ENCODE peak calls at places on chromosomes 3 and 15, in ten cellular contexts. F, J, P, C, V, H, R, W, Q and I are unnamed samples. For H3K4me1, the result is how much of the 10 kb centered on the place peaks cover.

GRCh38 chr3:43378066-43378935 is 92.0 kb downstream of the SNRK start:
- DNase-seq in W (peak), J (peak), C (peak), V (no peak), R (peak), F (peak), P (peak), H (no peak), Q (peak), I (peak)

GRCh38 chr15:71055461-71055860 is 59.8 kb upstream of the THSD4 start:
- DNase-seq in H (no peak), V (no peak), J (no peak), C (peak), P (no peak), R (no peak), W (no peak), F (no peak), Q (peak), I (no peak)

GRCh38 chr15:57734860-57735259 is 28.3 kb downstream of the POLR2M start:
- DNase-seq in F (no peak), J (no peak), W (no peak), V (no peak), P (no peak), C (no peak), H (no peak), Q (no peak), R (no peak), I (no peak)

GRCh38 chr15:67897646-67898045 is 57.8 kb upstream of the RNU6-1 start:
- DNase-seq in H (no peak), R (no peak), Q (no peak), V (no peak), F (no peak), P (no peak), C (no peak), J (no peak), W (no peak), I (no peak)

GRCh38 chr3:99768808-99769501 is 48.7 kb upstream of the CMSS1 start:
- DNase-seq in V (no peak), C (no peak), P (no peak), Q (no peak), J (no peak), W (no peak), R (no peak), H (no peak), F (no peak), I (no peak)

GRCh38 chr3:53834429-53835095 is 11.7 kb downstream of the CHDH start:
- DNase-seq in Q (no peak), H (no peak), V (no peak), R (no peak), W (no peak), F (no peak), C (no peak), P (no peak), J (no peak), I (no peak)

GRCh38 chr3:152969557-152970300 is 134.8 kb downstream of the P2RY1 start:
- DNase-seq in J (no peak), P (no peak), R (no peak), F (no peak), V (no peak), W (no peak), H (no peak), C (no peak), Q (no peak), I (no peak)

GRCh38 chr3:171058058-171058457 is 31.5 kb upstream of the SLC2A2 start:
- DNase-seq in Q (peak), W (no peak), R (no peak), H (no peak), J (no peak), V (no peak), C (no peak), P (no peak), F (no peak), I (no peak)

GRCh38 chr3:177589921-177590336 is 392.6 kb upstream of the TBL1XR1 start:
- DNase-seq in R (no peak), H (peak), J (peak), W (no peak), C (peak), P (no peak), Q (peak), V (no peak), F (no peak), I (no peak)

GRCh38 chr15:65532738-65533051 is 2.4 kb downstream of the HACD3 start:
- DNase-seq in J (no peak), V (no peak), Q (peak), W (no peak), H (no peak), F (no peak), P (no peak), C (no peak), R (no peak), I (no peak)

GRCh38 chr15:57079446-57079845 is 161.0 kb downstream of the TCF12 start:
- DNase-seq in V (no peak), H (no peak), F (no peak), J (no peak), R (no peak), P (no peak), C (peak), Q (peak), W (no peak), I (no peak)

DNA sequence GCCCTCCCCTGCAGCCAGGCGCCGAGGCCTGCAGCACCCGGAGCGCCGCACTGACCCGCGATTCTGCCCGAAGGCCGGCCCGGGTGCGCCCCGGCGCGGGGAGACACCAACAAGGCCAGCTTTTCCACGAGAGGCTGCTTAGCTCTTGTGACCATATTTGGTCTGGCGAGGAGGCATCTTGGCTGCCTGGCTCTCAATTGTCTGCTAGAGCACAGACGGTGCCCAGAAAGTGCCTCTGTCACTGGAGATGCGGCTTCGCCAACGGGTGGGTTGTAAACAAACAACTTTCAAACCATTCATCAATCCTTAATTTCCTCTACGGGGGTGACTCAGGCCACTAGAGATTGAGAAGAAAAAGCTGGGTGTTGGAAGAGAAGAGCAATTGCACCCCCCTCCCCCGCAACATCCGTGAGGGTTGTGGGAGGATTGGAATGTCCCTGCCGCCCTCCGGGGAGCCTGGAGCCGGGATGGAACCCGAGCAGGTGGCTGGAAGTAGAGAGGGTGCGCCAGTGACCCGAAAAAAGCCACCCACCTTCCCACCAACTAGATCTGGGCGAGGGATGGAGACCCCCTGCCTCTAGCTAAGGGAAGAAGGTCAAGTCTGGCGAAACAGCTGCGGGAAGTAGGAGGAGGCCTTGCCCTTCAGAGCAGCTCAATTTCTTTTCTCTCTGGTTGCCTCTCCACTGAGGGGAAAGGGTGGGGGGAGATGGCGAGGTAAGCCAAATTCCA is 783 bp upstream of the WWTR1 start:
- DNase-seq in V (peak), F (peak), Q (peak), C (peak), P (peak), H (peak), R (peak), W (peak), J (peak), I (peak)
- H3K4me1 ChIP-seq in V (under half), F (under half), Q (under half), C (under half), P (under half), H (under half), R (under half), W (half or more), J (under half), I (under half)

DNA sequence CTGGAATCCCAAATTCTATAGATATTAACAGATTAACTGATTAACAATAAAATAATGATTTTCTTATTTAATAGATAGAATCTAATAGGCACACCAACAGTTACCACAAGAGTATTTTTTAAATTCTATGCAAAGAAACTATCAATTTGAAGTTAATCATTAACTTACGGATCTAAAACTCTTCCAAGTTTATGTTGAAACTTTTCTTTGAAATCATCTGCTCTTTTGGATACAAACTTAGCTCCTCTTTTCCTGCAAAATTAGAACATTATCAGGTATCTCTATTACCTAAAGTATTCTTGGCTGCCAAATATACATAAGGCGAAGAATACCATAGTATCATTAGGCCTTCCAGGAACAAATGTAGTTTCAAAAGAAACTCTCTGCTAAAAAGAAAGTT is 34.8 kb downstream of the EFHB start:
- DNase-seq in H (no peak), W (no peak), C (no peak), F (no peak), Q (no peak), R (no peak), V (no peak), J (no peak), P (no peak), I (no peak)
- H3K4me1 ChIP-seq in H (under half), W (under half), C (under half), F (under half), Q (under half), R (under half), V (under half), J (under half), P (under half), I (under half)

DNA sequence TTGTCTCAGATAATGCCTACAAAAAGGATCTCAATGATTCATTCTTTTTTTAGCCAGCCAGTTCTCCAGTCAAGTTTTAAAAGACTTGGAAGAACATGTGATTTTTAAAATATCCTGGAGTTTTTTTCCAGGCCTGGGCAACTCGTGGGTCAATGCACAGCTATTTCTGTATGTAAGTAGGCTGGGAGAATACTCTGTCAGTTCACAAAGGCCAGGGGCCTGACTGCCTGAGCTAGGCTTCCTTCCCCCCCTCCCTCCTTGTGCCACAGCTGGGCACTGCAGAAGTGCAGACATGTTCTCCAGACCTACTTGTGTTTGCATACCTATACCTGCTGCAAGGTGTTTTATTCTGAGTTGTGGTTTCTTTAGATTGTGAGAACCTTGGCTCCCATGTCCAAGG is 43.7 kb downstream of the CTDSPL start:
- DNase-seq in P (no peak), C (no peak), J (no peak), H (no peak), F (no peak), W (no peak), V (no peak), R (no peak), Q (no peak), I (no peak)
- H3K4me1 ChIP-seq in P (under half), C (under half), J (under half), H (under half), F (under half), W (half or more), V (under half), R (under half), Q (under half), I (under half)

DNA sequence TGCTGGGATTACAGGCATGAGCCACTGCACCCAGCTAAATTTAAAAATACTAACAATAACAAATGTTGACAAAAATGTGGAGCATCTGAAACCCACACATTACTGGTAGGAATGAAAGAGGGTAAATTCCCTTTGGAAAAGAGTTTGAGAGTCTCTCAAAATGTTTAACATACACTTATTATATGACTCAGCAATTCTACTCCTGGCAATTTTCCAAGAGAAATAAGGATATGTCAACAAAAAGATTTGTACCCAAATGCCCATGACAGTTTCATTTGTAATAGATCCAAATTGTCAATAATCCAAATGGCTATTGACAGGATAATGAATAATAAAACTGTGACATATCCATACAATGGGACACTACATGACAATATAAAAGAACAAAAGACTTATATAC is 9.0 kb downstream of the HCLS1 start:
- DNase-seq in F (no peak), R (no peak), C (peak), W (no peak), Q (no peak), J (no peak), V (no peak), H (no peak), P (no peak), I (no peak)
- H3K4me1 ChIP-seq in F (under half), R (under half), C (under half), W (under half), Q (under half), J (under half), V (under half), H (under half), P (under half), I (half or more)

GRCh38 chr3:184578822-184579221 is 17.2 kb downstream of the EPHB3 start:
- DNase-seq in W (no peak), F (no peak), Q (no peak), V (no peak), R (peak), P (no peak), H (no peak), C (no peak), J (no peak), I (no peak)

GRCh38 chr3:184577546-184577945 is 16.0 kb downstream of the EPHB3 start:
- DNase-seq in W (no peak), Q (no peak), C (no peak), F (no peak), P (no peak), V (no peak), J (no peak), R (no peak), H (no peak), I (no peak)

GRCh38 chr3:184576457-184577240 is 15.1 kb downstream of the EPHB3 start:
- DNase-seq in R (no peak), F (no peak), J (no peak), W (no peak), Q (no peak), P (no peak), V (no peak), H (no peak), C (no peak), I (no peak)

GRCh38 chr3:184579513-184579912 is 17.9 kb downstream of the EPHB3 start:
- DNase-seq in Q (no peak), C (no peak), P (no peak), V (no peak), W (no peak), R (no peak), J (no peak), F (no peak), H (no peak), I (no peak)

GRCh38 chr3:184578218-184578617 is 16.6 kb downstream of the EPHB3 start:
- DNase-seq in F (no peak), C (no peak), P (no peak), R (no peak), J (no peak), H (no peak), W (no peak), V (no peak), Q (no peak), I (no peak)
- H3K4me1 ChIP-seq in F (under half), C (under half), P (under half), R (under half), J (under half), H (under half), W (under half), V (under half), Q (under half), I (under half)

DNA sequence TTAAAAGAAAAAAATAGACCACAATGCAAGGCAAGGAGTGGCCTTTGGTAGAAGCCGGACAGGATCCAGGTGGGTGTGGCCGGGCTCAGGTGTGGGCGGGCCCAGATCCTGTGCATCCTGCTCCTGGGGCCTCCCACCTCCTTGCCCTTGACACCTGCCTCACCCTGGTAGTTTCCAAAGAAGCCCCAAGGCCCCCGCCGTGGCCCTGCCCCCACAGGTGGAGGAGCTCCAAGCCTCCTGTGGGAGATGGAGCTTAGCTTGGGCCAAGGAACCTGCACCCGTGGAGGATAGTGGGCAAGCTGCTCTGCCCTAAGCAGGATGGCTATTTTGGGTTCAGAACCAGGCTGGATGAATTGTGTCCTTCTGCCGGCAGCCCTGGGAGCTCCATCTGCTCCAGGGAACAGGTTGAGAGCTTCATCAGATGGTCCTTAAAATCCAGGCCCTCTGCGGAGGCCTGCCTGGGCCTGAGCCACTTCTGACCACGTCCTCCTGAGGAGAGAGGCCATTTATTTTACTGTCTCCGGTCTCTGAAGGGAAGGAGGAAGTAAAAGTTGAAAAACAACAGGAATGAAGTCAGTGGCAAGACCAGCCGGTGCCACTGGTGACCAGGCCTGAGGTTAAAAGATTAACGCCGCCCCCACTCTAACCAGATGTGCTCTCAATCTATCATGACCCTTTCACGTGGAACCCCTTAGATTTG is 53.9 kb upstream of the KLF13 start:
- DNase-seq in V (no peak), W (peak), C (no peak), R (no peak), P (no peak), F (no peak), Q (no peak), J (no peak), H (no peak), I (no peak)
- H3K4me1 ChIP-seq in V (under half), W (under half), C (under half), R (under half), P (under half), F (under half), Q (under half), J (under half), H (under half), I (under half)

DNA sequence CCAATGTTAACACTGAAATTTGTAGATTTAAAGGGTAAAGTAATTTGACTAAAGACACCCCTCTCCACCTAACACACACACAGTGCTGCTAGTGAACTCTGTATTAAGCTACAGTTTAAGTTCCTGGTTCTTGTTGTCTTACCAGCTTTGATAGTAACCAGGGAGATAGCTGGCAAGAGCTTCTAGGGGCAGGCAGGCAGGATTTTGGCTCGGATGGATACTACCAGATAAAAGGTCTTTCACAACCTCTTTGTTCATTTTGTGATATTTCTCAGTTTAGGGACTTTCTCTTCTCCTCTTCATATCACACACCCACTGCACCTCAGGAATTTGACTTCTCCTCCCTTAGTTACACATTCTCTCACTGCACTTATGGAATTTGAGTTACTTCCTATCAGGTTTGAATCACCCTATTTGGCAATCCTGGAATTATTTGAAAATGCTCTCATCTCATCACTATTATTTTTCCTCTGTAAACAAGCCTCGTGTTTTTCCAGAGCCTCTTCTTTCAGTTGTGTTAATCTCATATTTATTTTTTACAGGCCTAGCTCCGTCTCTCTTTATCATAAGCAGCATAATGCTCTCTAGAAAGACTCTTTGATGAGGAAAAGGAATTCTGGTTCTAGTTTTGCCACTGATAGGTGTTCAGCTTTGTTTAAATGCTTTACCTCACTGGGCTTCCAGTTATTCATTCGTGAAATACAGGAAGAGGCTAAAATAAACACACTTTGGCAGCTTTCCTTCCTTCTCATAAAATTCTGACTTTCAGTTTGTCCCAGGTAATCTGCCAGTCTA is 23.0 kb upstream of the CLDN1 start:
- DNase-seq in V (peak), P (no peak), H (no peak), C (peak), J (peak), W (no peak), R (no peak), F (no peak), Q (peak), I (no peak)
- H3K4me1 ChIP-seq in V (under half), P (under half), H (under half), C (under half), J (under half), W (under half), R (under half), F (under half), Q (under half), I (under half)